ENCODE peak calls at places on chromosome 16, in six cellular contexts. D is Peyer's patch; J is activated CD4-positive, alpha-beta T cell treated with anti-CD3 and anti-CD28 coated beads, Interleukin-2, amount 10 ng/mL, durations not matched to agents 7 days and 5 days; L is T-helper 1 cell; S is AG08396; A is cardiac septum. O is an unnamed sample.

GRCh38 chr16:19748389-19749110 is 30.5 kb downstream of the IQCK start:
- DNase-seq in J (no peak), S (no peak), A (no peak), D (no peak), L (no peak), O (no peak)

GRCh38 chr16:67514382-67514828 is 14.2 kb upstream of the RIPOR1 start:
- DNase-seq in S (no peak), J (peak), L (peak), D (peak), A (peak), O (peak)

GRCh38 chr16:2739555-2740435 is 12.6 kb upstream of the SRRM2 start:
- DNase-seq in L (no peak), S (no peak), J (peak), A (no peak), D (no peak), O (no peak)

GRCh38 chr16:29877266-29877961 is 14.4 kb upstream of the CDIPT start:
- DNase-seq in A (no peak), D (no peak), J (peak), S (peak), L (peak), O (peak)

GRCh38 chr16:12366313-12366712 is 389.8 kb downstream of the SNX29 start:
- DNase-seq in J (no peak), L (no peak), S (no peak), A (no peak), D (no peak), O (no peak)

GRCh38 chr16:55222436-55222835 is 101.6 kb upstream of the IRX6 start:
- DNase-seq in L (no peak), D (no peak), S (no peak), A (no peak), J (no peak), O (no peak)

GRCh38 chr16:85563515-85564276 is 49.4 kb upstream of the GSE1 start:
- DNase-seq in D (peak), L (no peak), A (no peak), J (no peak), S (peak), O (no peak)

GRCh38 chr16:20610892-20611349 is 34.8 kb upstream of the ACSM2B start:
- DNase-seq in A (no peak), J (no peak), L (no peak), D (no peak), S (no peak), O (no peak)